ENCODE peak calls at places on chromosomes 3 and 15, in four cellular contexts. L is activated CD8-positive, alpha-beta T cell treated with anti-CD3 and anti-CD28 coated beads for 36 hours; Y is GM23338; B is psoas muscle. W is an unnamed sample.

GRCh38 chr3:119388577-119388976 is 74.8 kb downstream of the TMEM39A start:
- DNase-seq in L (no peak), Y (peak), B (no peak), W (no peak)

GRCh38 chr15:57340673-57341259 is 35.5 kb upstream of the CGNL1 start:
- DNase-seq in L (peak), Y (peak), B (no peak), W (peak)

GRCh38 chr15:33545866-33546265 is 235.1 kb downstream of the RYR3 start:
- DNase-seq in L (no peak), Y (no peak), B (no peak), W (no peak)

GRCh38 chr3:30864158-30864557 is 30.3 kb downstream of the GADL1 start:
- DNase-seq in L (no peak), Y (no peak), B (no peak), W (no peak)

GRCh38 chr3:160801386-160802118 is 45.5 kb downstream of the PPM1L start:
- DNase-seq in L (peak), Y (no peak), B (peak), W (no peak)

GRCh38 chr15:31338879-31339557 is 12.4 kb downstream of the KLF13 start:
- DNase-seq in L (peak), Y (peak), B (peak), W (no peak)

GRCh38 chr15:71220828-71221227 is 105.6 kb downstream of the THSD4 start:
- DNase-seq in L (no peak), Y (no peak), B (no peak), W (no peak)

GRCh38 chr3:182027366-182027765 is 315.6 kb downstream of the SOX2 start:
- DNase-seq in L (no peak), Y (no peak), B (no peak), W (no peak)

GRCh38 chr15:35741395-35741794 is 195.4 kb upstream of the DPH6 start:
- DNase-seq in L (no peak), Y (no peak), B (no peak), W (no peak)

GRCh38 chr3:36511761-36512496 is 131.6 kb downstream of the STAC start:
- DNase-seq in L (no peak), Y (no peak), B (no peak), W (no peak)

GRCh38 chr15:47773163-47773562 is 55.9 kb downstream of the SEMA6D start:
- DNase-seq in L (no peak), Y (no peak), B (no peak), W (no peak)

GRCh38 chr3:101495552-101495951 is 17.5 kb downstream of the SENP7 start:
- DNase-seq in L (no peak), Y (peak), B (no peak), W (peak)
- TF ChIP-seq CTCF in L (no peak), Y (peak), B (no peak), W (peak)

GRCh38 chr3:125959317-125960065 is 9.5 kb upstream of the ROPN1B start:
- DNase-seq in L (no peak), Y (peak), B (no peak), W (peak)
- TF ChIP-seq CTCF in L (no peak), Y (no peak), B (no peak), W (peak)

GRCh38 chr3:24773798-24774197 is 279.1 kb upstream of the THRB start:
- DNase-seq in L (peak), Y (peak), B (peak), W (peak)
- TF ChIP-seq CTCF in L (peak), Y (peak), B (peak), W (peak)

DNA sequence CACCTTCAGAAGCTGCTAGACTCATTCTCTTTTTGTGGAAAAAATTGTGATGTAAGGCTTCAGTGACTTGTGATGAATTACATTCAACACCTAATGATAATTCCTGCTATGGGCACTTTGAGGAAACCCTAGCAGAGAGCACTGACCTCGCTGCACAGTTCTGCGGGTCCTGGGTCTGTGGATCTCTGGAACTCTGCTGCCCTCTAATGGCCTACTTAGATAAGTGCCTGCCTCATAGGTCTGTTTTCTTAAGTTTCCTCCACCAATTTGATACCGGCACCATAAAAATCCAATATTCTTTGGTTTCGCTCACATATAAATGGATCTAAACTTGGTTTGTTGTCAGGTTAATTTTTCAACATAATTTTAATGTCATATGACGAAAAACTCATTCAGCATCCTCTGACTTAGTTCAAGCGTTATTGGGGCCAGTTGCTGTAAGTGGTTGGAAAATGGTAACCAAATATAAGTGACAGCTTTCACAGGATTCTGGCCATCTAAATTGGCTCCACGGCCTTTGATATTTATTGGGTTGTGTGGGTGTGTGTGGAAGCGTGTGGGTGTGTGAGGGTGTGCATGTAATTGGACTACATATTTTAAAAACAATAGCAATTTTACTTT is 10.4 kb downstream of the SLITRK3 start:
- DNase-seq in L (peak), Y (peak), B (no peak), W (peak)
- TF ChIP-seq CTCF in L (peak), Y (peak), B (peak), W (peak)